ENCODE peak calls at places on chromosomes 11 and 22, in six cellular contexts. One of them, this sample, is unnamed.

GRCh38 chr11:2272241-2272945 is 2.0 kb upstream of the ASCL2 start:
- DNase-seq in DMS 273 treated with DMSO at 0.1 percent for 48 hours: no peak
- DNase-seq in stimulated activated naive CD4-positive, alpha-beta T cell: no peak
- DNase-seq in activated effector memory CD4-positive, alpha-beta T cell treated with Interleukin-2 at 50 U/mL for 16 hours: no peak
- DNase-seq in Peyer's patch: peak; percentile 6
- DNase-seq in stimulated activated CD4-positive, alpha-beta T cell treated with anti-CD3 and anti-CD28 coated beads, Interleukin-4, amount 100 ng/mL, for 48 hours: no peak
- DNase-seq in this sample: no peak

GRCh38 chr11:37115963-37116362 is 517.9 kb upstream of the RAG2 start:
- DNase-seq in DMS 273 treated with DMSO at 0.1 percent for 48 hours: no peak
- DNase-seq in stimulated activated naive CD4-positive, alpha-beta T cell: no peak
- DNase-seq in activated effector memory CD4-positive, alpha-beta T cell treated with Interleukin-2 at 50 U/mL for 16 hours: no peak
- DNase-seq in Peyer's patch: no peak
- DNase-seq in stimulated activated CD4-positive, alpha-beta T cell treated with anti-CD3 and anti-CD28 coated beads, Interleukin-4, amount 100 ng/mL, for 48 hours: no peak
- DNase-seq in this sample: no peak

GRCh38 chr11:11992257-11992690 is 16.2 kb downstream of the DKK3 start:
- DNase-seq in DMS 273 treated with DMSO at 0.1 percent for 48 hours: no peak
- DNase-seq in stimulated activated naive CD4-positive, alpha-beta T cell: no peak
- DNase-seq in activated effector memory CD4-positive, alpha-beta T cell treated with Interleukin-2 at 50 U/mL for 16 hours: no peak
- DNase-seq in Peyer's patch: no peak
- DNase-seq in stimulated activated CD4-positive, alpha-beta T cell treated with anti-CD3 and anti-CD28 coated beads, Interleukin-4, amount 100 ng/mL, for 48 hours: no peak
- DNase-seq in this sample: no peak

GRCh38 chr22:30224161-30224857 is 22.2 kb downstream of the LIF start:
- DNase-seq in DMS 273 treated with DMSO at 0.1 percent for 48 hours: no peak
- DNase-seq in stimulated activated naive CD4-positive, alpha-beta T cell: no peak
- DNase-seq in activated effector memory CD4-positive, alpha-beta T cell treated with Interleukin-2 at 50 U/mL for 16 hours: no peak
- DNase-seq in Peyer's patch: no peak
- DNase-seq in stimulated activated CD4-positive, alpha-beta T cell treated with anti-CD3 and anti-CD28 coated beads, Interleukin-4, amount 100 ng/mL, for 48 hours: no peak
- DNase-seq in this sample: no peak

GRCh38 chr11:10476927-10477689 is 22.0 kb downstream of the AMPD3 start:
- DNase-seq in DMS 273 treated with DMSO at 0.1 percent for 48 hours: no peak
- DNase-seq in stimulated activated naive CD4-positive, alpha-beta T cell: no peak
- DNase-seq in activated effector memory CD4-positive, alpha-beta T cell treated with Interleukin-2 at 50 U/mL for 16 hours: no peak
- DNase-seq in Peyer's patch: no peak
- DNase-seq in stimulated activated CD4-positive, alpha-beta T cell treated with anti-CD3 and anti-CD28 coated beads, Interleukin-4, amount 100 ng/mL, for 48 hours: no peak
- DNase-seq in this sample: no peak

GRCh38 chr11:124043420-124043819 is 2.3 kb upstream of the OR10G7 start:
- DNase-seq in DMS 273 treated with DMSO at 0.1 percent for 48 hours: no peak
- DNase-seq in stimulated activated naive CD4-positive, alpha-beta T cell: no peak
- DNase-seq in activated effector memory CD4-positive, alpha-beta T cell treated with Interleukin-2 at 50 U/mL for 16 hours: no peak
- DNase-seq in Peyer's patch: no peak
- DNase-seq in stimulated activated CD4-positive, alpha-beta T cell treated with anti-CD3 and anti-CD28 coated beads, Interleukin-4, amount 100 ng/mL, for 48 hours: no peak
- DNase-seq in this sample: no peak

GRCh38 chr22:35663371-35663770 is 15.1 kb downstream of the APOL6 start:
- DNase-seq in DMS 273 treated with DMSO at 0.1 percent for 48 hours: no peak
- DNase-seq in stimulated activated naive CD4-positive, alpha-beta T cell: no peak
- DNase-seq in activated effector memory CD4-positive, alpha-beta T cell treated with Interleukin-2 at 50 U/mL for 16 hours: no peak
- DNase-seq in Peyer's patch: no peak
- DNase-seq in stimulated activated CD4-positive, alpha-beta T cell treated with anti-CD3 and anti-CD28 coated beads, Interleukin-4, amount 100 ng/mL, for 48 hours: no peak
- DNase-seq in this sample: no peak

GRCh38 chr11:125263268-125263790 is 98.8 kb downstream of the PKNOX2 start:
- DNase-seq in DMS 273 treated with DMSO at 0.1 percent for 48 hours: no peak
- DNase-seq in stimulated activated naive CD4-positive, alpha-beta T cell: no peak
- DNase-seq in activated effector memory CD4-positive, alpha-beta T cell treated with Interleukin-2 at 50 U/mL for 16 hours: no peak
- DNase-seq in Peyer's patch: peak; percentile 30
- DNase-seq in stimulated activated CD4-positive, alpha-beta T cell treated with anti-CD3 and anti-CD28 coated beads, Interleukin-4, amount 100 ng/mL, for 48 hours: no peak
- DNase-seq in this sample: no peak

GRCh38 chr22:36143066-36143815 is 17.3 kb downstream of the APOL3 start:
- DNase-seq in DMS 273 treated with DMSO at 0.1 percent for 48 hours: no peak
- DNase-seq in stimulated activated naive CD4-positive, alpha-beta T cell: no peak
- DNase-seq in activated effector memory CD4-positive, alpha-beta T cell treated with Interleukin-2 at 50 U/mL for 16 hours: no peak
- DNase-seq in Peyer's patch: no peak
- DNase-seq in stimulated activated CD4-positive, alpha-beta T cell treated with anti-CD3 and anti-CD28 coated beads, Interleukin-4, amount 100 ng/mL, for 48 hours: no peak
- DNase-seq in this sample: no peak

GRCh38 chr22:31829505-31829904 is 75.7 kb downstream of the DEPDC5 start:
- DNase-seq in DMS 273 treated with DMSO at 0.1 percent for 48 hours: peak; percentile 19
- DNase-seq in stimulated activated naive CD4-positive, alpha-beta T cell: no peak
- DNase-seq in activated effector memory CD4-positive, alpha-beta T cell treated with Interleukin-2 at 50 U/mL for 16 hours: no peak
- DNase-seq in Peyer's patch: no peak
- DNase-seq in stimulated activated CD4-positive, alpha-beta T cell treated with anti-CD3 and anti-CD28 coated beads, Interleukin-4, amount 100 ng/mL, for 48 hours: peak; percentile 32
- DNase-seq in this sample: no peak

GRCh38 chr11:72719144-72719543 is 33.1 kb downstream of the ARAP1 start:
- DNase-seq in DMS 273 treated with DMSO at 0.1 percent for 48 hours: no peak
- DNase-seq in stimulated activated naive CD4-positive, alpha-beta T cell: no peak
- DNase-seq in activated effector memory CD4-positive, alpha-beta T cell treated with Interleukin-2 at 50 U/mL for 16 hours: no peak
- DNase-seq in Peyer's patch: no peak
- DNase-seq in stimulated activated CD4-positive, alpha-beta T cell treated with anti-CD3 and anti-CD28 coated beads, Interleukin-4, amount 100 ng/mL, for 48 hours: no peak
- DNase-seq in this sample: no peak

GRCh38 chr11:66297610-66298009 is 5.9 kb downstream of the TMEM151A start:
- DNase-seq in DMS 273 treated with DMSO at 0.1 percent for 48 hours: no peak
- DNase-seq in stimulated activated naive CD4-positive, alpha-beta T cell: no peak
- DNase-seq in activated effector memory CD4-positive, alpha-beta T cell treated with Interleukin-2 at 50 U/mL for 16 hours: no peak
- DNase-seq in Peyer's patch: no peak
- DNase-seq in stimulated activated CD4-positive, alpha-beta T cell treated with anti-CD3 and anti-CD28 coated beads, Interleukin-4, amount 100 ng/mL, for 48 hours: no peak
- DNase-seq in this sample: no peak

GRCh38 chr11:46534713-46535112 is 59.1 kb downstream of the AMBRA1 start:
- DNase-seq in DMS 273 treated with DMSO at 0.1 percent for 48 hours: no peak
- DNase-seq in stimulated activated naive CD4-positive, alpha-beta T cell: no peak
- DNase-seq in activated effector memory CD4-positive, alpha-beta T cell treated with Interleukin-2 at 50 U/mL for 16 hours: no peak
- DNase-seq in Peyer's patch: no peak
- DNase-seq in stimulated activated CD4-positive, alpha-beta T cell treated with anti-CD3 and anti-CD28 coated beads, Interleukin-4, amount 100 ng/mL, for 48 hours: no peak
- DNase-seq in this sample: no peak

GRCh38 chr11:76935030-76935429 is 74.3 kb downstream of the ACER3 start:
- DNase-seq in DMS 273 treated with DMSO at 0.1 percent for 48 hours: no peak
- DNase-seq in stimulated activated naive CD4-positive, alpha-beta T cell: no peak
- DNase-seq in activated effector memory CD4-positive, alpha-beta T cell treated with Interleukin-2 at 50 U/mL for 16 hours: no peak
- DNase-seq in Peyer's patch: no peak
- DNase-seq in stimulated activated CD4-positive, alpha-beta T cell treated with anti-CD3 and anti-CD28 coated beads, Interleukin-4, amount 100 ng/mL, for 48 hours: no peak
- DNase-seq in this sample: no peak

GRCh38 chr22:17084554-17085276 is at the start of gene IL17RA:
- DNase-seq in DMS 273 treated with DMSO at 0.1 percent for 48 hours: peak; percentile 17
- DNase-seq in stimulated activated naive CD4-positive, alpha-beta T cell: peak; percentile 91
- DNase-seq in activated effector memory CD4-positive, alpha-beta T cell treated with Interleukin-2 at 50 U/mL for 16 hours: peak; percentile 97
- DNase-seq in Peyer's patch: peak; percentile 91
- DNase-seq in stimulated activated CD4-positive, alpha-beta T cell treated with anti-CD3 and anti-CD28 coated beads, Interleukin-4, amount 100 ng/mL, for 48 hours: peak; percentile 87
- DNase-seq in this sample: peak; percentile 66

GRCh38 chr11:78560826-78561484 is 13.7 kb downstream of the NARS2 start:
- DNase-seq in DMS 273 treated with DMSO at 0.1 percent for 48 hours: no peak
- DNase-seq in stimulated activated naive CD4-positive, alpha-beta T cell: no peak
- DNase-seq in activated effector memory CD4-positive, alpha-beta T cell treated with Interleukin-2 at 50 U/mL for 16 hours: no peak
- DNase-seq in Peyer's patch: no peak
- DNase-seq in stimulated activated CD4-positive, alpha-beta T cell treated with anti-CD3 and anti-CD28 coated beads, Interleukin-4, amount 100 ng/mL, for 48 hours: no peak
- DNase-seq in this sample: no peak

GRCh38 chr11:111730871-111731591 is 35.2 kb downstream of the PPP2R1B start:
- DNase-seq in DMS 273 treated with DMSO at 0.1 percent for 48 hours: no peak
- DNase-seq in stimulated activated naive CD4-positive, alpha-beta T cell: no peak
- DNase-seq in activated effector memory CD4-positive, alpha-beta T cell treated with Interleukin-2 at 50 U/mL for 16 hours: no peak
- DNase-seq in Peyer's patch: no peak
- DNase-seq in stimulated activated CD4-positive, alpha-beta T cell treated with anti-CD3 and anti-CD28 coated beads, Interleukin-4, amount 100 ng/mL, for 48 hours: no peak
- DNase-seq in this sample: no peak

GRCh38 chr22:48934446-48934845 is 893.2 kb downstream of the BRD1 start:
- DNase-seq in DMS 273 treated with DMSO at 0.1 percent for 48 hours: no peak
- DNase-seq in stimulated activated naive CD4-positive, alpha-beta T cell: no peak
- DNase-seq in activated effector memory CD4-positive, alpha-beta T cell treated with Interleukin-2 at 50 U/mL for 16 hours: no peak
- DNase-seq in Peyer's patch: no peak
- DNase-seq in stimulated activated CD4-positive, alpha-beta T cell treated with anti-CD3 and anti-CD28 coated beads, Interleukin-4, amount 100 ng/mL, for 48 hours: no peak
- DNase-seq in this sample: no peak

GRCh38 chr22:22235564-22235963 is 9.0 kb upstream of the VPREB1 start:
- DNase-seq in DMS 273 treated with DMSO at 0.1 percent for 48 hours: no peak
- DNase-seq in stimulated activated naive CD4-positive, alpha-beta T cell: no peak
- DNase-seq in activated effector memory CD4-positive, alpha-beta T cell treated with Interleukin-2 at 50 U/mL for 16 hours: no peak
- DNase-seq in Peyer's patch: peak; percentile 50
- DNase-seq in stimulated activated CD4-positive, alpha-beta T cell treated with anti-CD3 and anti-CD28 coated beads, Interleukin-4, amount 100 ng/mL, for 48 hours: peak; percentile 59
- DNase-seq in this sample: no peak

GRCh38 chr11:113090716-113091577 is 129.7 kb downstream of the NCAM1 start:
- DNase-seq in DMS 273 treated with DMSO at 0.1 percent for 48 hours: no peak
- DNase-seq in stimulated activated naive CD4-positive, alpha-beta T cell: no peak
- DNase-seq in activated effector memory CD4-positive, alpha-beta T cell treated with Interleukin-2 at 50 U/mL for 16 hours: no peak
- DNase-seq in Peyer's patch: no peak
- DNase-seq in stimulated activated CD4-positive, alpha-beta T cell treated with anti-CD3 and anti-CD28 coated beads, Interleukin-4, amount 100 ng/mL, for 48 hours: no peak
- DNase-seq in this sample: no peak

GRCh38 chr11:44303401-44303938 is 6.5 kb downstream of the ALX4 start:
- DNase-seq in DMS 273 treated with DMSO at 0.1 percent for 48 hours: no peak
- DNase-seq in stimulated activated naive CD4-positive, alpha-beta T cell: no peak
- DNase-seq in activated effector memory CD4-positive, alpha-beta T cell treated with Interleukin-2 at 50 U/mL for 16 hours: no peak
- DNase-seq in Peyer's patch: no peak
- DNase-seq in stimulated activated CD4-positive, alpha-beta T cell treated with anti-CD3 and anti-CD28 coated beads, Interleukin-4, amount 100 ng/mL, for 48 hours: no peak
- DNase-seq in this sample: no peak

GRCh38 chr22:31377609-31378008 is 21.8 kb upstream of the DRG1 start:
- DNase-seq in DMS 273 treated with DMSO at 0.1 percent for 48 hours: no peak
- DNase-seq in stimulated activated naive CD4-positive, alpha-beta T cell: no peak
- DNase-seq in activated effector memory CD4-positive, alpha-beta T cell treated with Interleukin-2 at 50 U/mL for 16 hours: no peak
- DNase-seq in Peyer's patch: no peak
- DNase-seq in stimulated activated CD4-positive, alpha-beta T cell treated with anti-CD3 and anti-CD28 coated beads, Interleukin-4, amount 100 ng/mL, for 48 hours: no peak
- DNase-seq in this sample: no peak

GRCh38 chr11:121426476-121427454 is 25.3 kb upstream of the SORL1 start:
- DNase-seq in DMS 273 treated with DMSO at 0.1 percent for 48 hours: no peak
- DNase-seq in stimulated activated naive CD4-positive, alpha-beta T cell: peak; percentile 9
- DNase-seq in activated effector memory CD4-positive, alpha-beta T cell treated with Interleukin-2 at 50 U/mL for 16 hours: peak; percentile 36
- DNase-seq in Peyer's patch: peak; percentile 45
- DNase-seq in stimulated activated CD4-positive, alpha-beta T cell treated with anti-CD3 and anti-CD28 coated beads, Interleukin-4, amount 100 ng/mL, for 48 hours: peak; percentile 42
- DNase-seq in this sample: peak; percentile 31

GRCh38 chr22:28711341-28711740 is 30.3 kb downstream of the CHEK2 start:
- DNase-seq in DMS 273 treated with DMSO at 0.1 percent for 48 hours: no peak
- DNase-seq in stimulated activated naive CD4-positive, alpha-beta T cell: no peak
- DNase-seq in activated effector memory CD4-positive, alpha-beta T cell treated with Interleukin-2 at 50 U/mL for 16 hours: no peak
- DNase-seq in Peyer's patch: no peak
- DNase-seq in stimulated activated CD4-positive, alpha-beta T cell treated with anti-CD3 and anti-CD28 coated beads, Interleukin-4, amount 100 ng/mL, for 48 hours: no peak
- DNase-seq in this sample: no peak

GRCh38 chr11:114377612-114378267 is 22.6 kb downstream of the C11orf71 start:
- DNase-seq in DMS 273 treated with DMSO at 0.1 percent for 48 hours: no peak
- DNase-seq in stimulated activated naive CD4-positive, alpha-beta T cell: no peak
- DNase-seq in activated effector memory CD4-positive, alpha-beta T cell treated with Interleukin-2 at 50 U/mL for 16 hours: no peak
- DNase-seq in Peyer's patch: no peak
- DNase-seq in stimulated activated CD4-positive, alpha-beta T cell treated with anti-CD3 and anti-CD28 coated beads, Interleukin-4, amount 100 ng/mL, for 48 hours: no peak
- DNase-seq in this sample: no peak

GRCh38 chr11:13333456-13333957 is 55.9 kb downstream of the BMAL1 start:
- DNase-seq in DMS 273 treated with DMSO at 0.1 percent for 48 hours: no peak
- DNase-seq in stimulated activated naive CD4-positive, alpha-beta T cell: no peak
- DNase-seq in activated effector memory CD4-positive, alpha-beta T cell treated with Interleukin-2 at 50 U/mL for 16 hours: no peak
- DNase-seq in Peyer's patch: no peak
- DNase-seq in stimulated activated CD4-positive, alpha-beta T cell treated with anti-CD3 and anti-CD28 coated beads, Interleukin-4, amount 100 ng/mL, for 48 hours: no peak
- DNase-seq in this sample: no peak

GRCh38 chr11:108985611-108986279 is 320.9 kb downstream of the DDX10 start:
- DNase-seq in DMS 273 treated with DMSO at 0.1 percent for 48 hours: no peak
- DNase-seq in stimulated activated naive CD4-positive, alpha-beta T cell: no peak
- DNase-seq in activated effector memory CD4-positive, alpha-beta T cell treated with Interleukin-2 at 50 U/mL for 16 hours: no peak
- DNase-seq in Peyer's patch: no peak
- DNase-seq in stimulated activated CD4-positive, alpha-beta T cell treated with anti-CD3 and anti-CD28 coated beads, Interleukin-4, amount 100 ng/mL, for 48 hours: no peak
- DNase-seq in this sample: no peak

GRCh38 chr11:68044898-68045351 is 6.1 kb downstream of the TCIRG1 start:
- DNase-seq in DMS 273 treated with DMSO at 0.1 percent for 48 hours: no peak
- DNase-seq in stimulated activated naive CD4-positive, alpha-beta T cell: no peak
- DNase-seq in activated effector memory CD4-positive, alpha-beta T cell treated with Interleukin-2 at 50 U/mL for 16 hours: no peak
- DNase-seq in Peyer's patch: no peak
- DNase-seq in stimulated activated CD4-positive, alpha-beta T cell treated with anti-CD3 and anti-CD28 coated beads, Interleukin-4, amount 100 ng/mL, for 48 hours: no peak
- DNase-seq in this sample: no peak

GRCh38 chr22:38313384-38313955 is 3.8 kb downstream of the CSNK1E start:
- DNase-seq in DMS 273 treated with DMSO at 0.1 percent for 48 hours: no peak
- DNase-seq in stimulated activated naive CD4-positive, alpha-beta T cell: peak; percentile 34
- DNase-seq in activated effector memory CD4-positive, alpha-beta T cell treated with Interleukin-2 at 50 U/mL for 16 hours: no peak
- DNase-seq in Peyer's patch: peak; percentile 63
- DNase-seq in stimulated activated CD4-positive, alpha-beta T cell treated with anti-CD3 and anti-CD28 coated beads, Interleukin-4, amount 100 ng/mL, for 48 hours: no peak
- DNase-seq in this sample: no peak

GRCh38 chr11:15569626-15570025 is 454.9 kb downstream of the INSC start:
- DNase-seq in DMS 273 treated with DMSO at 0.1 percent for 48 hours: no peak
- DNase-seq in stimulated activated naive CD4-positive, alpha-beta T cell: no peak
- DNase-seq in activated effector memory CD4-positive, alpha-beta T cell treated with Interleukin-2 at 50 U/mL for 16 hours: no peak
- DNase-seq in Peyer's patch: no peak
- DNase-seq in stimulated activated CD4-positive, alpha-beta T cell treated with anti-CD3 and anti-CD28 coated beads, Interleukin-4, amount 100 ng/mL, for 48 hours: no peak
- DNase-seq in this sample: no peak

GRCh38 chr11:120331301-120331966 is 4.8 kb upstream of the ARHGEF12 start:
- DNase-seq in DMS 273 treated with DMSO at 0.1 percent for 48 hours: no peak
- DNase-seq in stimulated activated naive CD4-positive, alpha-beta T cell: no peak
- DNase-seq in activated effector memory CD4-positive, alpha-beta T cell treated with Interleukin-2 at 50 U/mL for 16 hours: no peak
- DNase-seq in Peyer's patch: no peak
- DNase-seq in stimulated activated CD4-positive, alpha-beta T cell treated with anti-CD3 and anti-CD28 coated beads, Interleukin-4, amount 100 ng/mL, for 48 hours: no peak
- DNase-seq in this sample: no peak